ENCODE peak calls at places on chromosomes 5 and 9, in ten cellular contexts. K is anterior cingulate cortex, F is M059J, O is neuronal stem cell, I is colonic mucosa, G is NCI-H1436, D is SK-N-SH, B is cerebellum, Y is heart right ventricle, M is HEK293T. S is an unnamed sample.

GRCh38 chr9:101307524-101308213 is 77.1 kb downstream of the BAAT start:
- DNase-seq in K (no peak), G (no peak), Y (no peak), F (no peak), O (no peak), D (no peak), B (no peak), M (no peak), I (no peak), S (no peak)

GRCh38 chr9:137095664-137096517 is 9.1 kb downstream of the MAN1B1 start:
- DNase-seq in D (peak), K (no peak), M (no peak), Y (no peak), G (no peak), O (no peak), F (no peak), I (no peak), B (no peak), S (no peak)

GRCh38 chr9:126360073-126360472 is 33.4 kb downstream of the MVB12B start:
- DNase-seq in I (no peak), F (no peak), G (no peak), O (no peak), M (no peak), K (no peak), B (no peak), D (no peak), Y (no peak), S (no peak)

GRCh38 chr9:18707489-18708210 is 233.7 kb downstream of the ADAMTSL1 start:
- DNase-seq in B (no peak), G (no peak), D (no peak), Y (no peak), M (no peak), I (no peak), O (no peak), K (no peak), F (no peak), S (no peak)

GRCh38 chr5:178673801-178674200 is 47.0 kb upstream of the CLK4 start:
- DNase-seq in G (no peak), M (no peak), F (peak), I (no peak), O (no peak), K (no peak), D (no peak), Y (no peak), B (no peak), S (no peak)

GRCh38 chr9:133707065-133707760 is 30.9 kb downstream of the SARDH start:
- DNase-seq in D (no peak), B (no peak), M (no peak), O (no peak), F (no peak), K (peak), G (no peak), Y (peak), I (no peak), S (peak)

GRCh38 chr9:109082091-109082620 is 37.6 kb downstream of the TMEM245 start:
- DNase-seq in B (no peak), M (no peak), I (no peak), D (no peak), K (no peak), O (no peak), F (no peak), Y (no peak), G (no peak), S (no peak)

GRCh38 chr9:121674952-121675351 is 23.5 kb downstream of the DAB2IP start:
- DNase-seq in G (no peak), K (no peak), M (no peak), B (no peak), F (peak), Y (no peak), O (no peak), I (no peak), D (no peak), S (no peak)

GRCh38 chr5:150245111-150245789 is 44.3 kb downstream of the CAMK2A start:
- DNase-seq in G (no peak), I (no peak), D (peak), O (no peak), K (no peak), B (no peak), Y (peak), F (no peak), M (no peak), S (no peak)

GRCh38 chr9:99966720-99967119 is 60.3 kb downstream of the STX17 start:
- DNase-seq in B (no peak), G (no peak), M (peak), K (no peak), F (peak), Y (no peak), I (no peak), O (no peak), D (no peak), S (no peak)

GRCh38 chr5:127096328-127096993 is 23.2 kb upstream of the C5orf63 start:
- DNase-seq in G (no peak), Y (no peak), O (no peak), D (no peak), B (no peak), I (no peak), M (no peak), K (no peak), F (no peak), S (no peak)

GRCh38 chr9:115359011-115359780 is 241.2 kb upstream of the TNC start:
- DNase-seq in D (no peak), G (no peak), M (no peak), O (no peak), B (no peak), F (no peak), Y (no peak), K (no peak), I (no peak), S (no peak)

GRCh38 chr5:62149894-62150293 is 156.1 kb upstream of the KIF2A start:
- DNase-seq in K (no peak), G (no peak), O (no peak), D (no peak), Y (no peak), F (peak), B (no peak), I (no peak), M (no peak), S (no peak)

GRCh38 chr9:116274293-116274692 is 120.7 kb downstream of the PAPPA start:
- DNase-seq in O (no peak), K (no peak), G (no peak), M (no peak), F (peak), D (no peak), B (no peak), Y (no peak), I (no peak), S (no peak)

GRCh38 chr9:111041902-111042301 is 3.6 kb upstream of the LPAR1 start:
- DNase-seq in G (no peak), M (no peak), D (no peak), I (no peak), F (peak), O (no peak), K (no peak), B (no peak), Y (no peak), S (no peak)